ENCODE peak calls at places on chromosomes 11 and 22, in six cellular contexts. K, Y, T, V, O and R are unnamed samples. For H3K4me1, the result is how much of the 10 kb centered on the place peaks cover.

GRCh38 chr11:103465555-103466140 is 356.4 kb downstream of the DYNC2H1 start:
- DNase-seq in K (no peak), Y (no peak), T (no peak), V (no peak), O (no peak), R (no peak)

GRCh38 chr22:37196539-37197450 is 8.7 kb upstream of the C1QTNF6 start:
- DNase-seq in K (peak), Y (peak), T (no peak), V (peak), O (peak), R (peak)

GRCh38 chr11:54944211-54944610 is 237.6 kb downstream of the OR4A5 start:
- DNase-seq in K (no peak), Y (no peak), T (no peak), V (no peak), O (no peak), R (no peak)

GRCh38 chr11:14288189-14288935 is 70.6 kb downstream of the RRAS2 start:
- DNase-seq in K (no peak), Y (no peak), T (no peak), V (no peak), O (no peak), R (peak)

GRCh38 chr11:107799245-107799859 is 59.2 kb downstream of the SLC35F2 start:
- DNase-seq in K (peak), Y (peak), T (peak), V (peak), O (peak), R (peak)

GRCh38 chr11:280762-281485 is 2.7 kb downstream of the NLRP6 start:
- DNase-seq in K (no peak), Y (peak), T (no peak), V (no peak), O (peak), R (no peak)

GRCh38 chr22:44128961-44129613 is 51.6 kb upstream of the PARVG start:
- DNase-seq in K (no peak), Y (no peak), T (no peak), V (no peak), O (no peak), R (no peak)

GRCh38 chr11:44205358-44205757 is 104.6 kb downstream of the ALX4 start:
- DNase-seq in K (no peak), Y (no peak), T (no peak), V (no peak), O (no peak), R (no peak)

GRCh38 chr11:32113200-32113599 is 22.3 kb downstream of the RCN1 start:
- DNase-seq in K (no peak), Y (no peak), T (no peak), V (no peak), O (no peak), R (peak)

GRCh38 chr11:620201-620600 is 4.5 kb upstream of the IRF7 start:
- DNase-seq in K (no peak), Y (no peak), T (no peak), V (no peak), O (no peak), R (no peak)

GRCh38 chr11:2950825-2951224 is 21.6 kb upstream of the PHLDA2 start:
- DNase-seq in K (no peak), Y (no peak), T (no peak), V (no peak), O (no peak), R (no peak)
- H3K4me1 ChIP-seq in K (under half), Y (under half), T (under half), V (under half), O (under half), R (under half)

GRCh38 chr22:40381461-40381860 is 11.1 kb downstream of the SGSM3 start:
- DNase-seq in K (no peak), Y (no peak), T (no peak), V (no peak), O (no peak), R (no peak)

GRCh38 chr22:40387758-40388157 is 17.4 kb downstream of the SGSM3 start:
- DNase-seq in K (no peak), Y (no peak), T (no peak), V (peak), O (no peak), R (peak)

GRCh38 chr22:40383905-40384304 is 13.5 kb downstream of the SGSM3 start:
- DNase-seq in K (no peak), Y (no peak), T (no peak), V (no peak), O (no peak), R (no peak)

GRCh38 chr22:40388231-40388630 is 17.8 kb downstream of the SGSM3 start:
- DNase-seq in K (no peak), Y (no peak), T (no peak), V (no peak), O (no peak), R (no peak)

GRCh38 chr22:40385041-40385782 is 14.8 kb downstream of the SGSM3 start:
- DNase-seq in K (no peak), Y (no peak), T (no peak), V (no peak), O (no peak), R (no peak)
- TF ChIP-seq POLR2A in K (no peak), Y (no peak), T (no peak), V (no peak), O (no peak), R (no peak)

GRCh38 chr11:61922539-61922938 is 5.2 kb upstream of the RAB3IL1 start:
- DNase-seq in K (no peak), Y (no peak), T (no peak), V (peak), O (no peak), R (no peak)

GRCh38 chr11:61919841-61920631 is 2.7 kb upstream of the RAB3IL1 start:
- DNase-seq in K (peak), Y (no peak), T (no peak), V (no peak), O (no peak), R (no peak)

GRCh38 chr11:61919113-61919840 is 1.9 kb upstream of the RAB3IL1 start:
- DNase-seq in K (no peak), Y (no peak), T (no peak), V (no peak), O (no peak), R (no peak)

GRCh38 chr11:61923166-61924015 is 6.0 kb upstream of the RAB3IL1 start:
- DNase-seq in K (no peak), Y (peak), T (no peak), V (peak), O (no peak), R (no peak)

GRCh38 chr11:61921446-61921845 is 4.1 kb upstream of the RAB3IL1 start:
- DNase-seq in K (no peak), Y (no peak), T (no peak), V (no peak), O (no peak), R (no peak)
- H3K4me1 ChIP-seq in K (under half), Y (under half), T (under half), V (under half), O (under half), R (under half)

GRCh38 chr11:70202898-70203748 is at the start of gene FADD:
- DNase-seq in K (peak), Y (peak), T (peak), V (peak), O (peak), R (peak)
- TF ChIP-seq POLR2A in K (peak), Y (peak), T (peak), V (no peak), O (peak), R (peak)

DNA sequence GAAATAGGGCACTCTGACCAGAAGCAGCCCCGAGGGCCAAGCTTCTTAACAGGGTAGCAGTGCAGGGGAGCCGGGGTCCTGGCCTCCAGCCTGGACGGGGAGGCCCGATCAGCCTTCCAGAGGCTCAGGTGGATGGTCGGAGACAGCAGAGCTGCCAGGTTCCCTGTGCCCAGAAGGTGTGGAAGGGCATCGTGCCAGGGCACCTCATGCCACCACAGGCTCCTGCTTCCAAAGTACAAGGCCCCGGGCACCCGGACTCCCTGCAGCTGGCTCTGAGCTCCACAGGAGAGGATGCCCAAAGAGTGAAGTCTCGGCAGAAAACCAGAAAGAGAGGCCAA is 14.3 kb downstream of the EHD1 start:
- DNase-seq in K (no peak), Y (peak), T (no peak), V (no peak), O (no peak), R (no peak)
- H3K4me1 ChIP-seq in K (under half), Y (under half), T (half or more), V (half or more), O (under half), R (under half)